ENCODE peak calls at places on chromosomes 3 and 15, in six cellular contexts. E is endothelial cell, J is NCI-H1105 treated with DMSO at 0.1 percent for 48 hours, C is Caco-2, S is GM23338, L is AG09309. G is an unnamed sample.

GRCh38 chr3:106194726-106195125 is 325.9 kb upstream of the CBLB start:
- DNase-seq in E (no peak), J (no peak), C (no peak), S (no peak), L (no peak), G (no peak)

GRCh38 chr3:186787642-186788481 is 4.5 kb downstream of the EIF4A2 start:
- DNase-seq in E (no peak), J (no peak), C (no peak), S (no peak), L (no peak), G (no peak)

GRCh38 chr15:44435893-44436667 is 8.7 kb downstream of the CTDSPL2 start:
- DNase-seq in E (no peak), J (no peak), C (no peak), S (no peak), L (no peak), G (no peak)

GRCh38 chr3:197466586-197467399 is 89.0 kb downstream of the BDH1 start:
- DNase-seq in E (no peak), J (no peak), C (no peak), S (no peak), L (no peak), G (peak; percentile 39)

GRCh38 chr3:194276768-194277546 is 74.2 kb downstream of the CPN2 start:
- DNase-seq in E (no peak), J (peak; percentile 61), C (no peak), S (no peak), L (no peak), G (peak; percentile 87)

GRCh38 chr3:25957026-25957425 is 167.1 kb downstream of the OXSM start:
- DNase-seq in E (no peak), J (no peak), C (no peak), S (no peak), L (no peak), G (no peak)

GRCh38 chr15:62895139-62895866 is 147.2 kb upstream of the TPM1 start:
- DNase-seq in E (peak; percentile 46), J (no peak), C (no peak), S (no peak), L (no peak), G (peak; percentile 52)

GRCh38 chr3:49343163-49343562 is 3.3 kb upstream of the USP4 start:
- DNase-seq in E (no peak), J (no peak), C (no peak), S (no peak), L (no peak), G (no peak)

GRCh38 chr3:127589600-127590281 is 792 bp downstream of the TPRA1 start:
- DNase-seq in E (no peak), J (no peak), C (no peak), S (no peak), L (no peak), G (peak; percentile 49)

GRCh38 chr15:74543583-74543982 is 2.6 kb downstream of the ARID3B start:
- DNase-seq in E (no peak), J (no peak), C (no peak), S (peak; percentile 42), L (no peak), G (peak; percentile 34)

GRCh38 chr3:18645603-18646002 is 220.5 kb upstream of the SATB1 start:
- DNase-seq in E (no peak), J (no peak), C (no peak), S (no peak), L (no peak), G (no peak)

GRCh38 chr3:42739401-42740158 is 33.5 kb downstream of the CCDC13 start:
- DNase-seq in E (peak; percentile 2), J (no peak), C (no peak), S (no peak), L (no peak), G (peak; percentile 91)

GRCh38 chr15:81497226-81497625 is 123.2 kb upstream of the TMC3 start:
- DNase-seq in E (no peak), J (no peak), C (no peak), S (no peak), L (no peak), G (no peak)

GRCh38 chr3:32105291-32106131 is 909 bp upstream of the GPD1L start:
- DNase-seq in E (no peak), J (no peak), C (peak; percentile 21), S (no peak), L (no peak), G (no peak)

GRCh38 chr3:115960799-115961198 is 337.5 kb downstream of the GAP43 start:
- DNase-seq in E (no peak), J (no peak), C (no peak), S (no peak), L (no peak), G (peak; percentile 97)

GRCh38 chr15:60635507-60636352 is 156.8 kb upstream of the ICE2 start:
- DNase-seq in E (no peak), J (no peak), C (no peak), S (no peak), L (no peak), G (no peak)

GRCh38 chr3:129727707-129728106 is 121.2 kb upstream of the PLXND1 start:
- DNase-seq in E (no peak), J (no peak), C (no peak), S (no peak), L (no peak), G (no peak)

GRCh38 chr3:129231331-129232119 is 17.9 kb upstream of the COPG1 start:
- DNase-seq in E (no peak), J (no peak), C (no peak), S (no peak), L (no peak), G (no peak)

GRCh38 chr3:15884132-15884531 is 86.4 kb upstream of the ANKRD28 start:
- DNase-seq in E (no peak), J (no peak), C (no peak), S (no peak), L (no peak), G (no peak)

GRCh38 chr3:23608650-23609049 is 197.1 kb upstream of the UBE2E1 start:
- DNase-seq in E (no peak), J (no peak), C (no peak), S (peak; percentile 71), L (no peak), G (no peak)

GRCh38 chr3:98726084-98726483 is 37.1 kb upstream of the ST3GAL6 start:
- DNase-seq in E (no peak), J (no peak), C (no peak), S (no peak), L (no peak), G (no peak)

GRCh38 chr15:73335026-73335425 is 33.7 kb downstream of the HCN4 start:
- DNase-seq in E (no peak), J (no peak), C (no peak), S (no peak), L (no peak), G (no peak)

GRCh38 chr3:178966299-178967183 is 105.1 kb downstream of the ZMAT3 start:
- DNase-seq in E (no peak), J (peak; percentile 81), C (no peak), S (peak; percentile 37), L (no peak), G (peak; percentile 54)

GRCh38 chr3:152385761-152386160 is 117.0 kb downstream of the MBNL1 start:
- DNase-seq in E (no peak), J (no peak), C (no peak), S (peak; percentile 43), L (peak; percentile 40), G (no peak)

GRCh38 chr3:52400275-52400793 is 44.6 kb downstream of the SEMA3G start:
- DNase-seq in E (no peak), J (no peak), C (no peak), S (no peak), L (no peak), G (no peak)

GRCh38 chr15:77014137-77015081 is 19.5 kb downstream of the PSTPIP1 start:
- DNase-seq in E (no peak), J (no peak), C (no peak), S (no peak), L (no peak), G (no peak)

GRCh38 chr3:42376397-42376798 is 34.0 kb downstream of the LYZL4 start:
- DNase-seq in E (no peak), J (no peak), C (no peak), S (no peak), L (peak; percentile 38), G (no peak)

GRCh38 chr3:13588971-13589370 is 40.0 kb downstream of the FBLN2 start:
- DNase-seq in E (no peak), J (no peak), C (no peak), S (no peak), L (no peak), G (no peak)

GRCh38 chr3:88528494-88528893 is 378.7 kb downstream of the C3orf38 start:
- DNase-seq in E (no peak), J (no peak), C (no peak), S (no peak), L (no peak), G (no peak)

GRCh38 chr3:43075904-43076661 is 29.8 kb downstream of the POMGNT2 start:
- DNase-seq in E (no peak), J (no peak), C (no peak), S (no peak), L (no peak), G (no peak)

GRCh38 chr15:63288778-63289378 is 11.5 kb downstream of the APH1B start:
- DNase-seq in E (no peak), J (peak; percentile 78), C (peak; percentile 52), S (peak; percentile 72), L (no peak), G (peak; percentile 77)

GRCh38 chr3:136070953-136071949 is 105.7 kb downstream of the PPP2R3A start:
- DNase-seq in E (peak; percentile 7), J (peak; percentile 60), C (peak; percentile 47), S (peak; percentile 33), L (no peak), G (no peak)

GRCh38 chr15:65413051-65413759 is 9.5 kb downstream of the IGDCC4 start:
- DNase-seq in E (no peak), J (no peak), C (no peak), S (no peak), L (no peak), G (no peak)

GRCh38 chr15:93331545-93332117 is 242.6 kb upstream of the RGMA start:
- DNase-seq in E (peak; percentile 21), J (peak; percentile 41), C (peak; percentile 22), S (peak; percentile 90), L (no peak), G (peak; percentile 84)

GRCh38 chr15:94247789-94248638 is 16.7 kb downstream of the MCTP2 start:
- DNase-seq in E (no peak), J (no peak), C (peak; percentile 63), S (no peak), L (no peak), G (no peak)

GRCh38 chr15:49646891-49647290 is 26.0 kb downstream of the DTWD1 start:
- DNase-seq in E (no peak), J (no peak), C (no peak), S (no peak), L (no peak), G (no peak)

GRCh38 chr3:58353722-58354553 is 21.2 kb downstream of the PXK start:
- DNase-seq in E (no peak), J (no peak), C (no peak), S (peak; percentile 22), L (no peak), G (no peak)

GRCh38 chr15:91882858-91883586 is 29.5 kb downstream of the SLCO3A1 start:
- DNase-seq in E (no peak), J (no peak), C (no peak), S (no peak), L (no peak), G (no peak)

GRCh38 chr15:85329561-85330421 is 50.6 kb upstream of the AKAP13 start:
- DNase-seq in E (no peak), J (no peak), C (no peak), S (no peak), L (no peak), G (peak; percentile 39)

G was measured in left kidney.